ENCODE peak calls at places on chromosomes 5 and 9, in ten cellular contexts. N is transverse colon, S is A549, B is body of pancreas, M is erythroblast, K is right lobe of liver, A is tibial nerve, H is heart left ventricle, W is HepG2, L is stomach. P is an unnamed sample.

GRCh38 chr9:22228542-22228941 is 218.1 kb upstream of the DMRTA1 start:
- DNase-seq in N (no peak), S (no peak), B (no peak), M (no peak), K (no peak), A (no peak), H (no peak), W (no peak), L (no peak), P (no peak)

GRCh38 chr9:81499021-81499454 is 190.3 kb downstream of the TLE1 start:
- DNase-seq in N (no peak), S (no peak), B (peak), M (no peak), K (no peak), A (no peak), H (no peak), W (no peak), L (no peak), P (no peak)

GRCh38 chr5:65029178-65029577 is 260.4 kb downstream of the CWC27 start:
- DNase-seq in N (no peak), S (no peak), B (no peak), M (no peak), K (no peak), A (no peak), H (no peak), W (no peak), L (no peak), P (no peak)

GRCh38 chr5:54965806-54966205 is 19.6 kb downstream of the ESM1 start:
- DNase-seq in N (no peak), S (no peak), B (no peak), M (no peak), K (no peak), A (no peak), H (no peak), W (no peak), L (no peak), P (no peak)

GRCh38 chr9:138023394-138024124 is 146.0 kb downstream of the CACNA1B start:
- DNase-seq in N (no peak), S (no peak), B (no peak), M (no peak), K (no peak), A (no peak), H (no peak), W (no peak), L (peak), P (no peak)

GRCh38 chr9:135010921-135011320 is 76.5 kb upstream of the OLFM1 start:
- DNase-seq in N (no peak), S (no peak), B (no peak), M (no peak), K (no peak), A (no peak), H (no peak), W (no peak), L (no peak), P (no peak)

GRCh38 chr9:122144836-122145235 is 14.7 kb downstream of the NDUFA8 start:
- DNase-seq in N (no peak), S (no peak), B (no peak), M (peak), K (no peak), A (no peak), H (no peak), W (peak), L (no peak), P (no peak)

GRCh38 chr9:127734247-127734746 is 797 bp downstream of the TOR2A start:
- DNase-seq in N (no peak), S (no peak), B (no peak), M (no peak), K (no peak), A (no peak), H (no peak), W (no peak), L (no peak), P (no peak)

GRCh38 chr9:12694013-12694412 is 828 bp downstream of the TYRP1 start:
- DNase-seq in N (no peak), S (no peak), B (no peak), M (no peak), K (no peak), A (no peak), H (no peak), W (no peak), L (no peak), P (no peak)

GRCh38 chr9:136882109-136882946 is 4.0 kb upstream of the TRAF2 start:
- DNase-seq in N (peak), S (peak), B (peak), M (peak), K (peak), A (no peak), H (peak), W (peak), L (peak), P (peak)

GRCh38 chr9:107137495-107138202 is 145.4 kb upstream of the RAD23B start:
- DNase-seq in N (no peak), S (peak), B (peak), M (peak), K (no peak), A (no peak), H (no peak), W (peak), L (no peak), P (peak)

GRCh38 chr9:123420560-123421210 is 64.7 kb downstream of the CRB2 start:
- DNase-seq in N (no peak), S (no peak), B (no peak), M (no peak), K (no peak), A (no peak), H (no peak), W (no peak), L (no peak), P (no peak)

GRCh38 chr5:40381676-40382363 is 297.9 kb upstream of the PTGER4 start:
- DNase-seq in N (no peak), S (peak), B (no peak), M (no peak), K (no peak), A (no peak), H (no peak), W (no peak), L (no peak), P (no peak)

GRCh38 chr5:179124853-179125788 is 64.9 kb downstream of the ZNF354C start:
- DNase-seq in N (no peak), S (no peak), B (no peak), M (no peak), K (peak), A (no peak), H (no peak), W (no peak), L (peak), P (no peak)

GRCh38 chr9:15965246-15965745 is 412.5 kb downstream of the CCDC171 start:
- DNase-seq in N (no peak), S (no peak), B (no peak), M (no peak), K (no peak), A (no peak), H (no peak), W (no peak), L (no peak), P (no peak)

GRCh38 chr5:151618907-151619306 is 27.8 kb upstream of the FAT2 start:
- DNase-seq in N (no peak), S (no peak), B (no peak), M (no peak), K (no peak), A (no peak), H (no peak), W (peak), L (no peak), P (no peak)

GRCh38 chr9:106874031-106874430 is 11.1 kb downstream of the ZNF462 start:
- DNase-seq in N (no peak), S (no peak), B (no peak), M (no peak), K (no peak), A (no peak), H (no peak), W (no peak), L (no peak), P (no peak)

GRCh38 chr5:142971296-142972013 is 201.3 kb downstream of the ARHGAP26 start:
- DNase-seq in N (no peak), S (no peak), B (no peak), M (no peak), K (no peak), A (no peak), H (no peak), W (no peak), L (no peak), P (no peak)

GRCh38 chr5:16585028-16585667 is 31.6 kb downstream of the RETREG1 start:
- DNase-seq in N (no peak), S (no peak), B (no peak), M (peak), K (no peak), A (no peak), H (no peak), W (no peak), L (no peak), P (no peak)

GRCh38 chr5:33261747-33262146 is 179.0 kb upstream of the TARS1 start:
- DNase-seq in N (no peak), S (no peak), B (no peak), M (no peak), K (no peak), A (no peak), H (no peak), W (no peak), L (no peak), P (no peak)

GRCh38 chr5:14268236-14268701 is 125.1 kb downstream of the TRIO start:
- DNase-seq in N (no peak), S (peak), B (peak), M (peak), K (no peak), A (no peak), H (no peak), W (peak), L (no peak), P (peak)

GRCh38 chr5:80291776-80292175 is 28.0 kb upstream of the SPZ1 start:
- DNase-seq in N (no peak), S (no peak), B (no peak), M (no peak), K (no peak), A (no peak), H (no peak), W (no peak), L (no peak), P (no peak)

GRCh38 chr5:75387806-75388205 is 50.8 kb downstream of the HMGCR start:
- DNase-seq in N (no peak), S (no peak), B (no peak), M (no peak), K (no peak), A (no peak), H (no peak), W (no peak), L (no peak), P (no peak)

GRCh38 chr5:113450366-113451328 is 15.9 kb upstream of the TSSK1B start:
- DNase-seq in N (no peak), S (no peak), B (no peak), M (no peak), K (no peak), A (no peak), H (no peak), W (no peak), L (no peak), P (no peak)

GRCh38 chr9:8366161-8366926 is 566.8 kb upstream of the DMAC1 start:
- DNase-seq in N (no peak), S (peak), B (no peak), M (no peak), K (no peak), A (no peak), H (no peak), W (no peak), L (no peak), P (no peak)

GRCh38 chr9:79384506-79384905 is 187.3 kb upstream of the TLE4 start:
- DNase-seq in N (no peak), S (no peak), B (no peak), M (no peak), K (no peak), A (no peak), H (no peak), W (no peak), L (no peak), P (no peak)

GRCh38 chr9:129813661-129814060 is 10.3 kb downstream of the TOR1A start:
- DNase-seq in N (no peak), S (no peak), B (no peak), M (no peak), K (no peak), A (no peak), H (no peak), W (no peak), L (no peak), P (no peak)

GRCh38 chr9:4141201-4141750 is 158.6 kb downstream of the GLIS3 start:
- DNase-seq in N (no peak), S (no peak), B (no peak), M (no peak), K (no peak), A (no peak), H (no peak), W (no peak), L (no peak), P (no peak)

GRCh38 chr5:12358371-12359090 is 454.3 kb upstream of the CTNND2 start:
- DNase-seq in N (no peak), S (no peak), B (no peak), M (no peak), K (no peak), A (no peak), H (no peak), W (no peak), L (no peak), P (no peak)

GRCh38 chr9:89701221-89701798 is 96.5 kb downstream of the GADD45G start:
- DNase-seq in N (no peak), S (no peak), B (no peak), M (no peak), K (no peak), A (no peak), H (no peak), W (no peak), L (no peak), P (no peak)

DNA sequence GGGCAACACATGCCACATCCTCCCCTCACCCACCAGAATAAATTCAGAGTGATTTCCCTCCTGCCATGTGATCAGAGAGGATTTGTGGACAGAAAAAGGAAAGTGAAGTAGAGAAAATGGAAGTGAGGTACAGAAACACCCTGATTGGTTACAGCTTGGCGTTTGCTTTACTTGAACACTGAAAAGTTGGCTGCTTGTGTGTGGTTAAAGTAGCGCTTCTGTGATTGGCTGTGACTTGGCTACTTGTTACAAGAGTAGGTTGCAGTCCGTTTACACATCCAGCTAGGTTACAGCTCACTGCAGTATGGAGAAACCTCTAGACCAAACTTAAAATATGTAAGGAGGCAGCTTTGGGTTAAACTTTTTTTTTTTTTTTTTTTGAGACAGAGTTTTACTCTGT is 205.2 kb upstream of the ZNF608 start:
- DNase-seq in N (peak), S (no peak), B (no peak), M (no peak), K (no peak), A (no peak), H (no peak), W (no peak), L (no peak), P (no peak)
- TF ChIP-seq POLR2A in N (no peak), S (no peak), B (no peak), M (no peak), K (no peak), A (no peak), H (no peak), W (no peak), L (no peak), P (no peak)

GRCh38 chr9:114805670-114806551 is at the start of gene TNFSF15:
- DNase-seq in N (peak), S (peak), B (peak), M (no peak), K (no peak), A (no peak), H (no peak), W (peak), L (peak), P (no peak)

GRCh38 chr9:114806571-114806970 is 732 bp upstream of the TNFSF15 start:
- DNase-seq in N (no peak), S (no peak), B (no peak), M (no peak), K (no peak), A (no peak), H (no peak), W (no peak), L (no peak), P (no peak)

GRCh38 chr9:114803459-114803858 is 2.4 kb downstream of the TNFSF15 start:
- DNase-seq in N (no peak), S (no peak), B (no peak), M (no peak), K (no peak), A (no peak), H (peak), W (no peak), L (no peak), P (no peak)

GRCh38 chr9:114803886-114804285 is 2.0 kb downstream of the TNFSF15 start:
- DNase-seq in N (no peak), S (no peak), B (no peak), M (no peak), K (no peak), A (no peak), H (no peak), W (no peak), L (no peak), P (no peak)

GRCh38 chr9:114804504-114804903 is 1.3 kb downstream of the TNFSF15 start:
- DNase-seq in N (peak), S (peak), B (peak), M (no peak), K (no peak), A (no peak), H (no peak), W (peak), L (peak), P (peak)
- TF ChIP-seq POLR2A in N (no peak), S (no peak), B (no peak), M (no peak), K (no peak), A (no peak), H (no peak), W (no peak), L (no peak), P (no peak)

GRCh38 chr5:111364992-111365391 is 140.8 kb downstream of the CAMK4 start:
- DNase-seq in N (no peak), S (no peak), B (no peak), M (no peak), K (no peak), A (no peak), H (no peak), W (no peak), L (no peak), P (no peak)
- TF ChIP-seq POLR2A in N (no peak), S (no peak), B (no peak), M (no peak), K (no peak), A (no peak), H (no peak), W (no peak), L (no peak), P (no peak)

GRCh38 chr5:134465856-134466240 is 54.2 kb upstream of the CDKN2AIPNL start:
- DNase-seq in N (peak), S (peak), B (peak), M (peak), K (peak), A (peak), H (peak), W (peak), L (peak), P (peak)
- TF ChIP-seq POLR2A in N (peak), S (peak), B (peak), M (no peak), K (peak), A (peak), H (peak), W (peak), L (no peak), P (peak)

DNA sequence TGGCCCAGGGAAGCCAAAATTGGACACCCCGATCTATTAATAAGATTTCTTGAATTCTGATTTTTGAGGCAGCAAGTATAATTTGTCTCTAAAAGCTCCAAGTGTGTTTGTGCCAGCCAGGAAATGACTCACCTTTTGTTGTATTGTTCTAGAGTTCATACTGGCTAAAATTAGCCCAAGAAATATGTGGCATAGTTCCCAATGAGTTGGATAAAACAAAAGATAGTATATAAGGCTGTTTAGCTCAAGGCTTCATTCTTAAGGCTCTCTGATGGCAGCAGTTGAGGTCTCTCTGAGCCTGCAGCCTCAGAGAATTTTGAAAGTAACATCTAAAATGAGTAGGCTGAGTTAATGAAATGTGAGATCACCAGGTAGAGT is 21.6 kb downstream of the HMGXB3 start:
- DNase-seq in N (no peak), S (peak), B (peak), M (no peak), K (no peak), A (no peak), H (no peak), W (no peak), L (no peak), P (no peak)
- TF ChIP-seq POLR2A in N (no peak), S (no peak), B (no peak), M (no peak), K (no peak), A (no peak), H (no peak), W (no peak), L (no peak), P (no peak)

GRCh38 chr9:114098660-114099522 is at the start of gene KIF12:
- DNase-seq in N (peak), S (peak), B (peak), M (peak), K (peak), A (no peak), H (no peak), W (peak), L (peak), P (no peak)
- TF ChIP-seq POLR2A in N (no peak), S (no peak), B (no peak), M (no peak), K (no peak), A (no peak), H (no peak), W (no peak), L (no peak), P (no peak)

GRCh38 chr9:120924698-120925534 is 1.7 kb downstream of the TRAF1 start:
- DNase-seq in N (no peak), S (no peak), B (no peak), M (no peak), K (no peak), A (no peak), H (no peak), W (no peak), L (no peak), P (no peak)

GRCh38 chr9:120928015-120928719 is 1.6 kb upstream of the TRAF1 start:
- DNase-seq in N (peak), S (no peak), B (peak), M (no peak), K (no peak), A (no peak), H (peak), W (no peak), L (peak), P (no peak)

GRCh38 chr9:120925535-120926396 is 830 bp downstream of the TRAF1 start:
- DNase-seq in N (no peak), S (peak), B (peak), M (peak), K (no peak), A (no peak), H (no peak), W (no peak), L (no peak), P (peak)

GRCh38 chr9:120927125-120928014 is 774 bp upstream of the TRAF1 start:
- DNase-seq in N (no peak), S (no peak), B (no peak), M (no peak), K (no peak), A (no peak), H (no peak), W (no peak), L (no peak), P (no peak)

DNA sequence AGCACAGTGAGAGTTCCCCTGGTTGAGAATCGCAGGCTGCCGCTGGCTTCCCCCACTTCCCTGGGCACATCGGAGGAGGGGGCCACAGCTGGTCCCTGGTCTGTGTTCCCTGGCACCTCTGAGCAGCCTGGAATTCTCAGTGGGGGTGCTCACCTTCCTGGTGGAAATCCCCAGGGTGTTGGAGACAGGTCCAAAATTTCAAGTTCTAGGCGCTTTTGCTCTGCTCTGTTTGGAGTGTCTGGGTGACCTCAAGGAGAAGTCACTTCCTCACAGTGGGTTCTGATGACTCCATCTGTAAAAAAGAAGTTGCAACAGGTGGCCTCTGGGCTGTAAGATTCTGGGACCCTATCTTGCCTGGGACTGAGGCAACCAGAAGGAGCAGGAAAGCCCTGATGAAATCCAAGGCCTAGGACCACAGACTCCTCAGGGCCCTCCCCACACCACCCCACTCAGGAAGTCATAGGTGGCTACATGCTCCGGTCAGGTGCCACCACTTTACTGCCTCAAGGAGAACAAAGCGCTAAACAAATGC is at the start of gene TRAF1:
- DNase-seq in N (no peak), S (peak), B (peak), M (no peak), K (no peak), A (no peak), H (no peak), W (no peak), L (no peak), P (no peak)
- TF ChIP-seq POLR2A in N (no peak), S (no peak), B (no peak), M (no peak), K (no peak), A (no peak), H (no peak), W (no peak), L (no peak), P (no peak)

GRCh38 chr5:123199527-123199926 is 110.5 kb downstream of the PRDM6 start:
- DNase-seq in N (no peak), S (no peak), B (no peak), M (no peak), K (no peak), A (no peak), H (no peak), W (no peak), L (no peak), P (no peak)
- TF ChIP-seq POLR2A in N (no peak), S (no peak), B (no peak), M (no peak), K (no peak), A (no peak), H (no peak), W (no peak), L (no peak), P (no peak)